ENCODE peak calls at places on chromosomes 11 and 22, in ten cellular contexts. One of them, this sample, is unnamed.

GRCh38 chr22:27995801-27996528 is 76.9 kb upstream of the PITPNB start:
- DNase-seq in astrocyte of the spinal cord: no peak
- DNase-seq in AG10803: no peak
- DNase-seq in IMR-90: no peak
- DNase-seq in tibial artery: no peak
- DNase-seq in fibroblast of mammary gland: no peak
- DNase-seq in kidney: peak
- DNase-seq in prostate gland: no peak
- DNase-seq in HFF-Myc: no peak
- DNase-seq in CD4-positive, alpha-beta memory T cell: no peak
- DNase-seq in this sample: no peak

GRCh38 chr11:117552626-117553025 is 225.0 kb downstream of the CEP164 start:
- DNase-seq in astrocyte of the spinal cord: no peak
- DNase-seq in AG10803: no peak
- DNase-seq in IMR-90: no peak
- DNase-seq in tibial artery: no peak
- DNase-seq in fibroblast of mammary gland: no peak
- DNase-seq in kidney: no peak
- DNase-seq in prostate gland: no peak
- DNase-seq in HFF-Myc: no peak
- DNase-seq in CD4-positive, alpha-beta memory T cell: no peak
- DNase-seq in this sample: no peak

GRCh38 chr11:10993186-10993585 is 135.3 kb upstream of the ZBED5 start:
- DNase-seq in astrocyte of the spinal cord: no peak
- DNase-seq in AG10803: no peak
- DNase-seq in IMR-90: peak
- DNase-seq in tibial artery: no peak
- DNase-seq in fibroblast of mammary gland: peak
- DNase-seq in kidney: no peak
- DNase-seq in prostate gland: no peak
- DNase-seq in HFF-Myc: no peak
- DNase-seq in CD4-positive, alpha-beta memory T cell: no peak
- DNase-seq in this sample: no peak

GRCh38 chr11:89608234-89608966 is 101.7 kb upstream of the TRIM77 start:
- DNase-seq in astrocyte of the spinal cord: no peak
- DNase-seq in AG10803: no peak
- DNase-seq in IMR-90: no peak
- DNase-seq in tibial artery: no peak
- DNase-seq in fibroblast of mammary gland: no peak
- DNase-seq in kidney: no peak
- DNase-seq in prostate gland: no peak
- DNase-seq in HFF-Myc: no peak
- DNase-seq in CD4-positive, alpha-beta memory T cell: no peak
- DNase-seq in this sample: no peak

GRCh38 chr11:111554532-111554931 is 14.0 kb downstream of the LAYN start:
- DNase-seq in astrocyte of the spinal cord: no peak
- DNase-seq in AG10803: no peak
- DNase-seq in IMR-90: no peak
- DNase-seq in tibial artery: no peak
- DNase-seq in fibroblast of mammary gland: peak
- DNase-seq in kidney: no peak
- DNase-seq in prostate gland: no peak
- DNase-seq in HFF-Myc: no peak
- DNase-seq in CD4-positive, alpha-beta memory T cell: no peak
- DNase-seq in this sample: no peak

GRCh38 chr11:86372586-86372985 is 2.1 kb upstream of the CCDC81 start:
- DNase-seq in astrocyte of the spinal cord: no peak
- DNase-seq in AG10803: no peak
- DNase-seq in IMR-90: no peak
- DNase-seq in tibial artery: no peak
- DNase-seq in fibroblast of mammary gland: no peak
- DNase-seq in kidney: no peak
- DNase-seq in prostate gland: peak
- DNase-seq in HFF-Myc: no peak
- DNase-seq in CD4-positive, alpha-beta memory T cell: no peak
- DNase-seq in this sample: no peak

GRCh38 chr11:46918087-46918751 is at the start of gene LRP4:
- DNase-seq in astrocyte of the spinal cord: no peak
- DNase-seq in AG10803: no peak
- DNase-seq in IMR-90: no peak
- DNase-seq in tibial artery: no peak
- DNase-seq in fibroblast of mammary gland: no peak
- DNase-seq in kidney: peak
- DNase-seq in prostate gland: peak
- DNase-seq in HFF-Myc: no peak
- DNase-seq in CD4-positive, alpha-beta memory T cell: peak
- DNase-seq in this sample: no peak

GRCh38 chr11:19374189-19374588 is 133.4 kb upstream of the E2F8 start:
- DNase-seq in astrocyte of the spinal cord: peak
- DNase-seq in AG10803: peak
- DNase-seq in IMR-90: peak
- DNase-seq in tibial artery: peak
- DNase-seq in fibroblast of mammary gland: peak
- DNase-seq in kidney: no peak
- DNase-seq in prostate gland: no peak
- DNase-seq in HFF-Myc: peak
- DNase-seq in CD4-positive, alpha-beta memory T cell: no peak
- DNase-seq in this sample: no peak

GRCh38 chr11:29328961-29329441 is 687.8 kb downstream of the KCNA4 start:
- DNase-seq in astrocyte of the spinal cord: peak
- DNase-seq in AG10803: peak
- DNase-seq in IMR-90: peak
- DNase-seq in tibial artery: no peak
- DNase-seq in fibroblast of mammary gland: peak
- DNase-seq in kidney: no peak
- DNase-seq in prostate gland: no peak
- DNase-seq in HFF-Myc: peak
- DNase-seq in CD4-positive, alpha-beta memory T cell: no peak
- DNase-seq in this sample: peak

GRCh38 chr11:34345012-34345804 is 12.6 kb downstream of the ABTB2 start:
- DNase-seq in astrocyte of the spinal cord: peak
- DNase-seq in AG10803: peak
- DNase-seq in IMR-90: peak
- DNase-seq in tibial artery: peak
- DNase-seq in fibroblast of mammary gland: peak
- DNase-seq in kidney: peak
- DNase-seq in prostate gland: peak
- DNase-seq in HFF-Myc: peak
- DNase-seq in CD4-positive, alpha-beta memory T cell: no peak
- DNase-seq in this sample: no peak

GRCh38 chr11:123608945-123609344 is 45.5 kb downstream of the SCN3B start:
- DNase-seq in astrocyte of the spinal cord: no peak
- DNase-seq in AG10803: no peak
- DNase-seq in IMR-90: no peak
- DNase-seq in tibial artery: no peak
- DNase-seq in fibroblast of mammary gland: no peak
- DNase-seq in kidney: no peak
- DNase-seq in prostate gland: no peak
- DNase-seq in HFF-Myc: no peak
- DNase-seq in CD4-positive, alpha-beta memory T cell: no peak
- DNase-seq in this sample: no peak

GRCh38 chr11:28757725-28758515 is 649.7 kb downstream of the METTL15 start:
- DNase-seq in astrocyte of the spinal cord: peak
- DNase-seq in AG10803: peak
- DNase-seq in IMR-90: peak
- DNase-seq in tibial artery: no peak
- DNase-seq in fibroblast of mammary gland: no peak
- DNase-seq in kidney: no peak
- DNase-seq in prostate gland: no peak
- DNase-seq in HFF-Myc: no peak
- DNase-seq in CD4-positive, alpha-beta memory T cell: no peak
- DNase-seq in this sample: no peak

GRCh38 chr11:61627831-61628753 is 47.2 kb upstream of the SYT7 start:
- DNase-seq in astrocyte of the spinal cord: peak
- DNase-seq in AG10803: peak
- DNase-seq in IMR-90: peak
- DNase-seq in tibial artery: peak
- DNase-seq in fibroblast of mammary gland: peak
- DNase-seq in kidney: no peak
- DNase-seq in prostate gland: peak
- DNase-seq in HFF-Myc: peak
- DNase-seq in CD4-positive, alpha-beta memory T cell: no peak
- DNase-seq in this sample: no peak

GRCh38 chr22:19036523-19037273 is 85.5 kb downstream of the DGCR2 start:
- DNase-seq in astrocyte of the spinal cord: no peak
- DNase-seq in AG10803: no peak
- DNase-seq in IMR-90: peak
- DNase-seq in tibial artery: peak
- DNase-seq in fibroblast of mammary gland: peak
- DNase-seq in kidney: peak
- DNase-seq in prostate gland: no peak
- DNase-seq in HFF-Myc: no peak
- DNase-seq in CD4-positive, alpha-beta memory T cell: no peak
- DNase-seq in this sample: no peak

GRCh38 chr11:71454470-71455113 is 1.6 kb downstream of the NADSYN1 start:
- DNase-seq in astrocyte of the spinal cord: no peak
- DNase-seq in AG10803: no peak
- DNase-seq in IMR-90: no peak
- DNase-seq in tibial artery: no peak
- DNase-seq in fibroblast of mammary gland: no peak
- DNase-seq in kidney: peak
- DNase-seq in prostate gland: no peak
- DNase-seq in HFF-Myc: no peak
- DNase-seq in CD4-positive, alpha-beta memory T cell: peak
- DNase-seq in this sample: no peak
- H3K4me3 ChIP-seq in astrocyte of the spinal cord: no peak
- H3K4me3 ChIP-seq in AG10803: no peak
- H3K4me3 ChIP-seq in IMR-90: no peak
- H3K4me3 ChIP-seq in tibial artery: peak
- H3K4me3 ChIP-seq in fibroblast of mammary gland: no peak
- H3K4me3 ChIP-seq in kidney: no peak
- H3K4me3 ChIP-seq in prostate gland: no peak
- H3K4me3 ChIP-seq in HFF-Myc: no peak
- H3K4me3 ChIP-seq in CD4-positive, alpha-beta memory T cell: no peak
- H3K4me3 ChIP-seq in this sample: no peak

GRCh38 chr22:38843201-38843715 is 570 bp downstream of the NPTXR start:
- DNase-seq in astrocyte of the spinal cord: peak
- DNase-seq in AG10803: peak
- DNase-seq in IMR-90: peak
- DNase-seq in tibial artery: no peak
- DNase-seq in fibroblast of mammary gland: peak
- DNase-seq in kidney: no peak
- DNase-seq in prostate gland: no peak
- DNase-seq in HFF-Myc: no peak
- DNase-seq in CD4-positive, alpha-beta memory T cell: peak
- DNase-seq in this sample: no peak
- H3K4me3 ChIP-seq in astrocyte of the spinal cord: no peak
- H3K4me3 ChIP-seq in AG10803: peak
- H3K4me3 ChIP-seq in IMR-90: peak
- H3K4me3 ChIP-seq in tibial artery: peak
- H3K4me3 ChIP-seq in fibroblast of mammary gland: no peak
- H3K4me3 ChIP-seq in kidney: peak
- H3K4me3 ChIP-seq in prostate gland: peak
- H3K4me3 ChIP-seq in HFF-Myc: no peak
- H3K4me3 ChIP-seq in CD4-positive, alpha-beta memory T cell: no peak
- H3K4me3 ChIP-seq in this sample: peak

GRCh38 chr22:46753761-46754109 is 8.7 kb upstream of the TBC1D22A start:
- DNase-seq in astrocyte of the spinal cord: no peak
- DNase-seq in AG10803: no peak
- DNase-seq in IMR-90: no peak
- DNase-seq in tibial artery: no peak
- DNase-seq in fibroblast of mammary gland: no peak
- DNase-seq in kidney: no peak
- DNase-seq in prostate gland: no peak
- DNase-seq in HFF-Myc: no peak
- DNase-seq in CD4-positive, alpha-beta memory T cell: no peak
- DNase-seq in this sample: no peak

GRCh38 chr22:46754110-46754799 is 8.2 kb upstream of the TBC1D22A start:
- DNase-seq in astrocyte of the spinal cord: peak
- DNase-seq in AG10803: peak
- DNase-seq in IMR-90: peak
- DNase-seq in tibial artery: peak
- DNase-seq in fibroblast of mammary gland: peak
- DNase-seq in kidney: peak
- DNase-seq in prostate gland: peak
- DNase-seq in HFF-Myc: peak
- DNase-seq in CD4-positive, alpha-beta memory T cell: no peak
- DNase-seq in this sample: peak

GRCh38 chr22:46752911-46753310 is 9.5 kb upstream of the TBC1D22A start:
- DNase-seq in astrocyte of the spinal cord: no peak
- DNase-seq in AG10803: no peak
- DNase-seq in IMR-90: no peak
- DNase-seq in tibial artery: no peak
- DNase-seq in fibroblast of mammary gland: no peak
- DNase-seq in kidney: peak
- DNase-seq in prostate gland: no peak
- DNase-seq in HFF-Myc: no peak
- DNase-seq in CD4-positive, alpha-beta memory T cell: no peak
- DNase-seq in this sample: no peak

GRCh38 chr22:46752286-46752685 is 10.2 kb upstream of the TBC1D22A start:
- DNase-seq in astrocyte of the spinal cord: no peak
- DNase-seq in AG10803: no peak
- DNase-seq in IMR-90: no peak
- DNase-seq in tibial artery: no peak
- DNase-seq in fibroblast of mammary gland: no peak
- DNase-seq in kidney: peak
- DNase-seq in prostate gland: no peak
- DNase-seq in HFF-Myc: no peak
- DNase-seq in CD4-positive, alpha-beta memory T cell: no peak
- DNase-seq in this sample: no peak

DNA sequence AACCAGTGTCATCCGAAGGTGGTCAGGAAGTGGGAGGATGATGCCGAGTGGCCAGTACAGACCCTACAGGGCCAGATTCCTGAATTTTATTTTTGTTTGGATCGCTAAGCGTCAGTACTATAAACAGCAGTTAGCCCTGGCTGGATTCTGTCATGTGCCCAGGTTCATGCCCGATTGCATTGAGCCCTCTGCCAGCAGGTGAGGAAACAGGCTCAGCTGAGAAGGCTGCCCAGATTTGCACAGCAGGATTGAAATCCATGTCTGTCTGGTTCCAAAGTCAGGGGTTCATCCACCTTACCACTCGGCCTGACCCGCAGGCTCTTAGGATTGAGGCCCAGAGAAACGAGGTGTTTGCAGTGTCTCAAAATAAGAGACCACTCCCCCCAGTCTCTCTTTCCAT is 9.1 kb upstream of the TBC1D22A start:
- DNase-seq in astrocyte of the spinal cord: no peak
- DNase-seq in AG10803: no peak
- DNase-seq in IMR-90: no peak
- DNase-seq in tibial artery: no peak
- DNase-seq in fibroblast of mammary gland: no peak
- DNase-seq in kidney: peak
- DNase-seq in prostate gland: no peak
- DNase-seq in HFF-Myc: no peak
- DNase-seq in CD4-positive, alpha-beta memory T cell: no peak
- DNase-seq in this sample: no peak
- H3K4me3 ChIP-seq in astrocyte of the spinal cord: no peak
- H3K4me3 ChIP-seq in AG10803: no peak
- H3K4me3 ChIP-seq in IMR-90: no peak
- H3K4me3 ChIP-seq in tibial artery: no peak
- H3K4me3 ChIP-seq in fibroblast of mammary gland: no peak
- H3K4me3 ChIP-seq in kidney: no peak
- H3K4me3 ChIP-seq in prostate gland: no peak
- H3K4me3 ChIP-seq in HFF-Myc: no peak
- H3K4me3 ChIP-seq in CD4-positive, alpha-beta memory T cell: no peak
- H3K4me3 ChIP-seq in this sample: no peak

DNA sequence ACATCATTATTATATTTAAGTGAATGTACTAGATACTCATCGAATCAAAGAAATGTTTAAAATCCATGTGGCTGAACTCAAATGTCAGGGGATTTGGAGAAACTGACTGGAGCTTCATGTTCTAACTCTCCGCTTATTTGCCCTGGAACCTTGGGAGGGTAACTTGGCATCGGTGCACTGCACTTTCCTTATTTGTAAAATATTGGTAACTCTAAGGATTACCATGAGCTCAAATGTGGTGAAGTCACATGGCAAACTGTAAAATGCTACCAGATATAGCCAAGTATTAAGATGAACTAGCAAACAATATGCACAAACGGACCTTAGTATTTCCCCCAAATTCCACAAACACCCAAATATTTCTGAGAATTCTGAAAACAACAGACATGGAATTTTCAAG is 75.6 kb downstream of the ETS1 start:
- DNase-seq in astrocyte of the spinal cord: no peak
- DNase-seq in AG10803: no peak
- DNase-seq in IMR-90: no peak
- DNase-seq in tibial artery: no peak
- DNase-seq in fibroblast of mammary gland: peak
- DNase-seq in kidney: no peak
- DNase-seq in prostate gland: no peak
- DNase-seq in HFF-Myc: no peak
- DNase-seq in CD4-positive, alpha-beta memory T cell: no peak
- DNase-seq in this sample: no peak
- H3K4me3 ChIP-seq in astrocyte of the spinal cord: no peak
- H3K4me3 ChIP-seq in AG10803: no peak
- H3K4me3 ChIP-seq in IMR-90: no peak
- H3K4me3 ChIP-seq in tibial artery: no peak
- H3K4me3 ChIP-seq in fibroblast of mammary gland: no peak
- H3K4me3 ChIP-seq in kidney: no peak
- H3K4me3 ChIP-seq in prostate gland: no peak
- H3K4me3 ChIP-seq in HFF-Myc: no peak
- H3K4me3 ChIP-seq in CD4-positive, alpha-beta memory T cell: peak
- H3K4me3 ChIP-seq in this sample: no peak

This sample was measured in Panc1.